ENCODE peak calls at places on chromosomes 3 and 15, in seven cellular contexts. One of them, this sample, is unnamed.

GRCh38 chr3:175679582-175679981 is 820.4 kb downstream of the NAALADL2 start:
- DNase-seq in uterus: no peak
- DNase-seq in tibial nerve: no peak
- DNase-seq in Caco-2: no peak
- DNase-seq in HL-60: no peak
- DNase-seq in psoas muscle: no peak
- DNase-seq in cardiac fibroblast: no peak
- DNase-seq in this sample: no peak

GRCh38 chr3:187951452-187952190 is 202.3 kb upstream of the LPP start:
- DNase-seq in uterus: no peak
- DNase-seq in tibial nerve: no peak
- DNase-seq in Caco-2: no peak
- DNase-seq in HL-60: peak
- DNase-seq in psoas muscle: no peak
- DNase-seq in cardiac fibroblast: no peak
- DNase-seq in this sample: no peak

GRCh38 chr3:61684386-61684785 is 123.0 kb downstream of the PTPRG start:
- DNase-seq in uterus: no peak
- DNase-seq in tibial nerve: no peak
- DNase-seq in Caco-2: no peak
- DNase-seq in HL-60: no peak
- DNase-seq in psoas muscle: no peak
- DNase-seq in cardiac fibroblast: no peak
- DNase-seq in this sample: no peak

GRCh38 chr3:149450281-149450680 is 24.2 kb upstream of the TM4SF4 start:
- DNase-seq in uterus: no peak
- DNase-seq in tibial nerve: no peak
- DNase-seq in Caco-2: no peak
- DNase-seq in HL-60: no peak
- DNase-seq in psoas muscle: no peak
- DNase-seq in cardiac fibroblast: no peak
- DNase-seq in this sample: no peak

GRCh38 chr3:30263238-30263920 is 343.0 kb upstream of the TGFBR2 start:
- DNase-seq in uterus: no peak
- DNase-seq in tibial nerve: no peak
- DNase-seq in Caco-2: no peak
- DNase-seq in HL-60: no peak
- DNase-seq in psoas muscle: no peak
- DNase-seq in cardiac fibroblast: no peak
- DNase-seq in this sample: no peak

GRCh38 chr15:34608517-34608916 is 25.1 kb upstream of the GOLGA8B start:
- DNase-seq in uterus: no peak
- DNase-seq in tibial nerve: no peak
- DNase-seq in Caco-2: no peak
- DNase-seq in HL-60: no peak
- DNase-seq in psoas muscle: no peak
- DNase-seq in cardiac fibroblast: no peak
- DNase-seq in this sample: no peak

GRCh38 chr3:188533612-188534357 is 379.8 kb downstream of the LPP start:
- DNase-seq in uterus: no peak
- DNase-seq in tibial nerve: no peak
- DNase-seq in Caco-2: no peak
- DNase-seq in HL-60: no peak
- DNase-seq in psoas muscle: no peak
- DNase-seq in cardiac fibroblast: no peak
- DNase-seq in this sample: no peak

GRCh38 chr3:18111702-18112311 is 313.3 kb downstream of the SATB1 start:
- DNase-seq in uterus: no peak
- DNase-seq in tibial nerve: no peak
- DNase-seq in Caco-2: no peak
- DNase-seq in HL-60: no peak
- DNase-seq in psoas muscle: no peak
- DNase-seq in cardiac fibroblast: peak
- DNase-seq in this sample: no peak

GRCh38 chr3:121661376-121661775 is 673 bp upstream of the HCLS1 start:
- DNase-seq in uterus: no peak
- DNase-seq in tibial nerve: no peak
- DNase-seq in Caco-2: no peak
- DNase-seq in HL-60: no peak
- DNase-seq in psoas muscle: no peak
- DNase-seq in cardiac fibroblast: no peak
- DNase-seq in this sample: no peak

GRCh38 chr15:38029741-38030140 is 95.3 kb downstream of the TMCO5A start:
- DNase-seq in uterus: no peak
- DNase-seq in tibial nerve: no peak
- DNase-seq in Caco-2: no peak
- DNase-seq in HL-60: no peak
- DNase-seq in psoas muscle: no peak
- DNase-seq in cardiac fibroblast: peak
- DNase-seq in this sample: no peak

GRCh38 chr15:27092404-27092803 is 121.4 kb downstream of the GABRG3 start:
- DNase-seq in uterus: no peak
- DNase-seq in tibial nerve: no peak
- DNase-seq in Caco-2: no peak
- DNase-seq in HL-60: no peak
- DNase-seq in psoas muscle: no peak
- DNase-seq in cardiac fibroblast: no peak
- DNase-seq in this sample: no peak

GRCh38 chr3:178205750-178206149 is 330.5 kb upstream of the KCNMB2 start:
- DNase-seq in uterus: no peak
- DNase-seq in tibial nerve: no peak
- DNase-seq in Caco-2: no peak
- DNase-seq in HL-60: no peak
- DNase-seq in psoas muscle: no peak
- DNase-seq in cardiac fibroblast: no peak
- DNase-seq in this sample: no peak

GRCh38 chr3:147383617-147384016 is 22.7 kb downstream of the ZIC4 start:
- DNase-seq in uterus: no peak
- DNase-seq in tibial nerve: no peak
- DNase-seq in Caco-2: no peak
- DNase-seq in HL-60: no peak
- DNase-seq in psoas muscle: no peak
- DNase-seq in cardiac fibroblast: no peak
- DNase-seq in this sample: no peak

GRCh38 chr3:99108508-99108907 is 207.0 kb upstream of the DCBLD2 start:
- DNase-seq in uterus: no peak
- DNase-seq in tibial nerve: no peak
- DNase-seq in Caco-2: no peak
- DNase-seq in HL-60: no peak
- DNase-seq in psoas muscle: no peak
- DNase-seq in cardiac fibroblast: peak
- DNase-seq in this sample: no peak

DNA sequence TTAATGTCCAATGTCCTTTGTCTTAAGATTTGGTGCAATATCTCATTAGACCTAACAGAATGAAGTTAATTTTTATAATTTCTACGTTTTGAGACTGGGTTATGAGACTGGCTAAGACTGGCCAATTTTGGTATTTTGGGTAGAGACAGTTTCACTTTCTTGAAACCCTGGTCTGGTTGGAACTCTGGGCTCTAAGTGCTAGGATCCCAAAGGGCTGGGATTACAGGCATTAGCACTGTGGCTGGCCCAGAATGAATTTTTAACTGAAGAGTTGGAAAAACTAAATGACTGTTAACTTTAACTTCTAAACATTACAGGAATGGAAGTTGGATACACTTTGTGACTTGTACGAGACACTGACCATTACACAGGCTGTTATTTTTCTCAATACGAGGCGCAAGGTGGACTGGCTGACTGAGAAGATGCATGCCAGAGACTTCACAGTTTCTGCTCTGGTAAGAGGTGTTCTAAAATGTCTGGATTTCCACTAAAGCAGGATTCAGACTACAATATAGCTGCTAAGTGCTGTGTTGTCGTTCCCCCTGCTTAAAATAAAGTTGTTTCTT is 3.5 kb downstream of the EIF4A2 start:
- DNase-seq in uterus: no peak
- DNase-seq in tibial nerve: no peak
- DNase-seq in Caco-2: no peak
- DNase-seq in HL-60: no peak
- DNase-seq in psoas muscle: no peak
- DNase-seq in cardiac fibroblast: no peak
- DNase-seq in this sample: no peak
- H3K4me3 ChIP-seq in uterus: no peak
- H3K4me3 ChIP-seq in tibial nerve: no peak
- H3K4me3 ChIP-seq in Caco-2: no peak
- H3K4me3 ChIP-seq in HL-60: peak
- H3K4me3 ChIP-seq in psoas muscle: peak
- H3K4me3 ChIP-seq in cardiac fibroblast: no peak
- H3K4me3 ChIP-seq in this sample: peak

GRCh38 chr15:47742334-47742733 is 25.0 kb downstream of the SEMA6D start:
- DNase-seq in uterus: no peak
- DNase-seq in tibial nerve: no peak
- DNase-seq in Caco-2: no peak
- DNase-seq in HL-60: no peak
- DNase-seq in psoas muscle: no peak
- DNase-seq in cardiac fibroblast: no peak
- DNase-seq in this sample: no peak

GRCh38 chr15:47741907-47742306 is 24.6 kb downstream of the SEMA6D start:
- DNase-seq in uterus: no peak
- DNase-seq in tibial nerve: no peak
- DNase-seq in Caco-2: no peak
- DNase-seq in HL-60: no peak
- DNase-seq in psoas muscle: no peak
- DNase-seq in cardiac fibroblast: no peak
- DNase-seq in this sample: no peak

GRCh38 chr15:47743385-47743784 is 26.1 kb downstream of the SEMA6D start:
- DNase-seq in uterus: no peak
- DNase-seq in tibial nerve: no peak
- DNase-seq in Caco-2: no peak
- DNase-seq in HL-60: no peak
- DNase-seq in psoas muscle: no peak
- DNase-seq in cardiac fibroblast: no peak
- DNase-seq in this sample: no peak

GRCh38 chr15:47743886-47744285 is 26.6 kb downstream of the SEMA6D start:
- DNase-seq in uterus: no peak
- DNase-seq in tibial nerve: no peak
- DNase-seq in Caco-2: peak
- DNase-seq in HL-60: no peak
- DNase-seq in psoas muscle: no peak
- DNase-seq in cardiac fibroblast: no peak
- DNase-seq in this sample: no peak

DNA sequence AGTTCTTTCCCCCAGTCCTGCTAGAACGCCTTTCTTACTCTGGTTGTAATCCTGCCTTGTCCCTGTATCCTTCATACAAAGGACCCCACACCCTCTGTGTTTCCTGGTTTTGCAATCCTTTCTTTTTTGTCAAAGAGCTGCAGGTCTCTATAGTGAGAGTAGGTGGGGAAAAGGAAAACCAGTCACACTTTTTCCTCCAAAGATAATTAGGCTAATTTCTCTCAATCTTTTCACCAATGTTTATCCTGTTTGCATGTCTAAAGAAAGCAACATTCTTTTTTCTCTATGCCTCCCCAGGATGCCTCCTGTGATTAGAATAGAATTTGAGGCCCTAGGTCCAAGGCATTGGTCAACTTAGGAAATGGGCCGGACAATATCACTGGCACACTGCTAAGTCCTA is 25.4 kb downstream of the SEMA6D start:
- DNase-seq in uterus: no peak
- DNase-seq in tibial nerve: no peak
- DNase-seq in Caco-2: no peak
- DNase-seq in HL-60: no peak
- DNase-seq in psoas muscle: no peak
- DNase-seq in cardiac fibroblast: no peak
- DNase-seq in this sample: no peak
- TF ChIP-seq CTCF in uterus: no peak
- TF ChIP-seq CTCF in tibial nerve: no peak
- TF ChIP-seq CTCF in Caco-2: no peak
- TF ChIP-seq CTCF in HL-60: no peak
- TF ChIP-seq CTCF in psoas muscle: no peak
- TF ChIP-seq CTCF in cardiac fibroblast: no peak
- TF ChIP-seq CTCF in this sample: no peak

GRCh38 chr3:49131576-49131975 is 1.3 kb downstream of the LAMB2 start:
- DNase-seq in uterus: no peak
- DNase-seq in tibial nerve: no peak
- DNase-seq in Caco-2: no peak
- DNase-seq in HL-60: no peak
- DNase-seq in psoas muscle: no peak
- DNase-seq in cardiac fibroblast: no peak
- DNase-seq in this sample: no peak

GRCh38 chr3:49132073-49132436 is 795 bp downstream of the LAMB2 start:
- DNase-seq in uterus: no peak
- DNase-seq in tibial nerve: no peak
- DNase-seq in Caco-2: no peak
- DNase-seq in HL-60: no peak
- DNase-seq in psoas muscle: no peak
- DNase-seq in cardiac fibroblast: no peak
- DNase-seq in this sample: no peak

GRCh38 chr3:49131040-49131439 is 1.8 kb downstream of the LAMB2 start:
- DNase-seq in uterus: no peak
- DNase-seq in tibial nerve: no peak
- DNase-seq in Caco-2: no peak
- DNase-seq in HL-60: no peak
- DNase-seq in psoas muscle: no peak
- DNase-seq in cardiac fibroblast: no peak
- DNase-seq in this sample: no peak

GRCh38 chr3:49133226-49133951 is 539 bp upstream of the LAMB2 start:
- DNase-seq in uterus: peak
- DNase-seq in tibial nerve: peak
- DNase-seq in Caco-2: peak
- DNase-seq in HL-60: no peak
- DNase-seq in psoas muscle: peak
- DNase-seq in cardiac fibroblast: peak
- DNase-seq in this sample: no peak

GRCh38 chr3:49132437-49133225 is at the start of gene LAMB2:
- DNase-seq in uterus: peak
- DNase-seq in tibial nerve: peak
- DNase-seq in Caco-2: peak
- DNase-seq in HL-60: no peak
- DNase-seq in psoas muscle: peak
- DNase-seq in cardiac fibroblast: peak
- DNase-seq in this sample: no peak
- H3K4me3 ChIP-seq in uterus: peak
- H3K4me3 ChIP-seq in tibial nerve: peak
- H3K4me3 ChIP-seq in Caco-2: peak
- H3K4me3 ChIP-seq in HL-60: peak
- H3K4me3 ChIP-seq in psoas muscle: peak
- H3K4me3 ChIP-seq in cardiac fibroblast: peak
- H3K4me3 ChIP-seq in this sample: no peak

GRCh38 chr15:65110676-65111292 is 4.2 kb downstream of the UBAP1L start:
- DNase-seq in uterus: no peak
- DNase-seq in tibial nerve: no peak
- DNase-seq in Caco-2: no peak
- DNase-seq in HL-60: no peak
- DNase-seq in psoas muscle: no peak
- DNase-seq in cardiac fibroblast: peak
- DNase-seq in this sample: no peak

GRCh38 chr15:65115542-65115941 is 542 bp upstream of the UBAP1L start:
- DNase-seq in uterus: no peak
- DNase-seq in tibial nerve: no peak
- DNase-seq in Caco-2: no peak
- DNase-seq in HL-60: no peak
- DNase-seq in psoas muscle: no peak
- DNase-seq in cardiac fibroblast: no peak
- DNase-seq in this sample: no peak

DNA sequence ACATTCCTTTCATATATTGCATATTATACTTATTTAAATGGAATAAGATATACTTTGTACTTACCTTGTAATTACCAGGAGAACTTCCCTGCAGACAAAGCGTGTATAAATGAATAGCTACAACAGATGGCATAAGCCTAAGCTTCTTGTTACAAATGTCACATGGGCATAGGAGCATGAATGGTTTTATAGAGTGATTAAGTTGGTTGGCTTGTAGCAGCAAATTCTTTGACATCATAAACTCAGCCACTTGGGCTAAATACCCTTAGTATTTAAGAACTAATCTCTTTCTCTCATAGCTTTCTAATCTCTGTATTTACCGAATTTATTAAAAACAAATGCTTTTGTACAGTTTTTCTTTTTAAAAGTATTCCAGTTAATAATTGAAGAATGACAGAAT is at the start of gene UBAP1L:
- DNase-seq in uterus: no peak
- DNase-seq in tibial nerve: no peak
- DNase-seq in Caco-2: no peak
- DNase-seq in HL-60: no peak
- DNase-seq in psoas muscle: no peak
- DNase-seq in cardiac fibroblast: no peak
- DNase-seq in this sample: no peak
- TF ChIP-seq CTCF in uterus: no peak
- TF ChIP-seq CTCF in tibial nerve: no peak
- TF ChIP-seq CTCF in Caco-2: no peak
- TF ChIP-seq CTCF in HL-60: no peak
- TF ChIP-seq CTCF in psoas muscle: no peak
- TF ChIP-seq CTCF in cardiac fibroblast: no peak
- TF ChIP-seq CTCF in this sample: no peak